ENCODE peak calls at places on chromosomes 4 and X, in four cellular contexts. M is mesendoderm, R is astrocyte, O is Karpas-422. U is an unnamed sample. For H3K4me1, the result is how much of the 10 kb centered on the place peaks cover.

GRCh38 chr4:98710831-98711230 is 52.4 kb upstream of the TSPAN5 start:
- DNase-seq in M (peak), R (peak), O (no peak), U (no peak)

GRCh38 chr4:183284965-183285364 is 35.1 kb downstream of the CLDN22 start:
- DNase-seq in M (no peak), R (peak), O (no peak), U (no peak)

GRCh38 chr4:48653217-48654014 is 126.7 kb downstream of the FRYL start:
- DNase-seq in M (peak), R (peak), O (no peak), U (peak)

GRCh38 chr4:65508169-65508568 is 162.1 kb downstream of the EPHA5 start:
- DNase-seq in M (no peak), R (peak), O (no peak), U (no peak)

GRCh38 chrX:119503484-119503861 is 35.2 kb downstream of the SLC25A5 start:
- DNase-seq in M (peak), R (peak), O (no peak), U (peak)

GRCh38 chr4:40321671-40322131 is 13.4 kb upstream of the CHRNA9 start:
- DNase-seq in M (no peak), R (peak), O (no peak), U (no peak)

GRCh38 chrX:148574247-148574973 is 74.0 kb downstream of the AFF2 start:
- DNase-seq in M (no peak), R (peak), O (peak), U (no peak)

GRCh38 chrX:123184199-123184857 is at the start of gene GRIA3:
- DNase-seq in M (peak), R (peak), O (no peak), U (peak)

GRCh38 chrX:131595120-131595519 is 51.2 kb downstream of the OR13H1 start:
- DNase-seq in M (no peak), R (peak), O (no peak), U (no peak)

GRCh38 chrX:111445485-111445884 is 33.5 kb upstream of the DCX start:
- DNase-seq in M (peak), R (peak), O (peak), U (no peak)

GRCh38 chrX:82775426-82775825 is 732.7 kb upstream of the POU3F4 start:
- DNase-seq in M (no peak), R (no peak), O (no peak), U (no peak)

GRCh38 chr4:145808021-145808650 is 128.2 kb downstream of the C4orf51 start:
- DNase-seq in M (peak), R (peak), O (no peak), U (peak)

GRCh38 chr4:184731056-184731455 is 2.8 kb downstream of the CENPU start:
- DNase-seq in M (no peak), R (no peak), O (no peak), U (no peak)
- H3K4me1 ChIP-seq in M (under half), R (under half), O (half or more), U (under half)

DNA sequence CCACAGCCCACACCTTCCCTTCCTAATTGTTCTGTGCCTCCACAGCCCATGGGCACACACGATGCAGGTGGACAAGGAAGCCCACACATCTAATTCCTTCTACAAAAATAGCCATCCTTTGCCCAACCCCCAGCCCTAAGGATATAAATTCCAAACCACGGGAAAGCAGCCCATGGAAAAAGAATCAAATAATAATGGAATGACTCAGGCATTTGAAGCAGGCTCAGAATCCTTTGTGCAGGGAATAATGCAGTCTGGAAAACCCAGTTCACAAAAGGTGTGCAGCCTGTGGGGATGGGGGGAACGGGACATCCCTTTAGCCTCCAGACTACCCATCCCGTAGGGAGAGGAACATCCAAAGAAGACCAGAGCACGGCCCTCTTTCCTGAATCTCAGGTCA is 342.3 kb upstream of the GALNT7 start:
- DNase-seq in M (no peak), R (peak), O (no peak), U (no peak)
- H3K9ac ChIP-seq in M (no peak), R (no peak), O (no peak), U (no peak)

GRCh38 chr4:15792974-15793373 is 14.8 kb downstream of the CD38 start:
- DNase-seq in M (no peak), R (no peak), O (no peak), U (no peak)

GRCh38 chr4:15797320-15797719 is 19.2 kb downstream of the CD38 start:
- DNase-seq in M (no peak), R (no peak), O (no peak), U (no peak)

GRCh38 chr4:15793506-15794363 is 15.6 kb downstream of the CD38 start:
- DNase-seq in M (no peak), R (no peak), O (no peak), U (no peak)

GRCh38 chr4:15794905-15795304 is 16.8 kb downstream of the CD38 start:
- DNase-seq in M (no peak), R (peak), O (no peak), U (no peak)

DNA sequence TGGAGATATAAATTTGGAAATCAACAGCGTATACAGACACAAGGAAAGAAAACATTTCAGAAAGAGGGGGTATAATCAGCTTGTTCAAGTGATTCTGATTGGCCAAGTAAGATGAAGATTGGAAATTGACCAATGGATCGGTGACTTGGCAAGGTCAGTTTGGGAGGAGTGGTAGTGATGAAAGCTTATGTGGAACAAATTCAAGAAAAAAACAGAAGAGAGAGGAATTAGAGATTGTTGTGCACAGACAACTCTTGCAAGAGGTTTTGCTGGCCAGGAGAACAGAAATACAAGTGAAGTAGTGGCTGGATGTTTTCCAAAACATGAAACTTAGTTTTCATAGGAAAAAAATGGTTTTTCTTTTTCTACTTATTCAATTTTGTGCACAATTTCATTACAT is 16.3 kb downstream of the CD38 start:
- DNase-seq in M (no peak), R (no peak), O (no peak), U (no peak)
- H3K4me1 ChIP-seq in M (under half), R (under half), O (under half), U (under half)

GRCh38 chr4:74627516-74627915 is 166.8 kb downstream of the BTC start:
- DNase-seq in M (no peak), R (no peak), O (no peak), U (no peak)
- H3K9ac ChIP-seq in M (no peak), R (no peak), O (no peak), U (no peak)

U was measured in endodermal cell.